ENCODE peak calls at places on chromosomes 11 and 22, in seven cellular contexts. A is left colon; R is non-pigmented ciliary epithelial cell; N is effector memory CD4-positive, alpha-beta T cell; T is G401; M is activated CD4-positive, alpha-beta T cell treated with anti-CD3 and anti-CD28 coated beads, Interleukin-2, amount 10 ng/mL, durations not matched to agents 7 days and 5 days; P is activated CD4-positive, alpha-beta memory T cell treated with anti-CD3 and anti-CD28 coated beads, Interleukin-2, amount 10 ng/mL, durations not matched to agents 7 days and 5 days. J is an unnamed sample.

GRCh38 chr11:119479685-119480275 is 56.8 kb upstream of the THY1 start:
- DNase-seq in M (no peak), N (no peak), R (no peak), A (no peak), P (peak), T (no peak), J (no peak)

GRCh38 chr11:63534895-63535461 is 1.6 kb upstream of the PLAAT4 start:
- DNase-seq in N (no peak), A (no peak), M (peak), P (peak), T (no peak), R (no peak), J (no peak)

GRCh38 chr11:57764527-57764926 is 2.9 kb downstream of the CTNND1 start:
- DNase-seq in A (no peak), R (no peak), P (no peak), T (no peak), N (no peak), M (no peak), J (no peak)

GRCh38 chr11:109739374-109739773 is 317.4 kb downstream of the C11orf87 start:
- DNase-seq in M (no peak), N (no peak), T (no peak), A (no peak), P (no peak), R (no peak), J (no peak)

GRCh38 chr22:39449708-39450107 is 7.1 kb upstream of the MGAT3 start:
- DNase-seq in A (no peak), P (no peak), T (no peak), M (no peak), N (no peak), R (no peak), J (no peak)

GRCh38 chr11:120108154-120108784 is 29.6 kb downstream of the TRIM29 start:
- DNase-seq in M (peak), A (no peak), P (peak), T (peak), N (no peak), R (no peak), J (peak)

GRCh38 chr11:79259800-79260199 is 181.0 kb downstream of the TENM4 start:
- DNase-seq in N (no peak), T (no peak), R (no peak), A (no peak), P (no peak), M (no peak), J (no peak)

GRCh38 chr11:62012451-62013265 is 45.2 kb upstream of the FTH1 start:
- DNase-seq in M (no peak), P (no peak), N (no peak), A (no peak), T (no peak), R (no peak), J (no peak)

GRCh38 chr11:12140186-12140938 is 30.0 kb downstream of the MICAL2 start:
- DNase-seq in P (no peak), N (no peak), T (no peak), M (no peak), A (peak), R (no peak), J (no peak)

GRCh38 chr11:9808943-9809342 is 145.1 kb downstream of the SWAP70 start:
- DNase-seq in T (no peak), M (no peak), N (no peak), A (no peak), R (no peak), P (no peak), J (no peak)

GRCh38 chr11:64132388-64132771 is 33.5 kb downstream of the MACROD1 start:
- DNase-seq in A (no peak), P (no peak), R (no peak), T (peak), M (no peak), N (no peak), J (no peak)

GRCh38 chr22:30864441-30865420 is 103.8 kb downstream of the MORC2 start:
- DNase-seq in T (no peak), R (no peak), N (no peak), M (no peak), A (peak), P (no peak), J (no peak)

GRCh38 chr11:33734441-33735165 is 1.6 kb downstream of the CD59 start:
- DNase-seq in M (no peak), N (no peak), P (no peak), T (peak), A (peak), R (no peak), J (no peak)

GRCh38 chr11:134361661-134362060 is 29.9 kb downstream of the GLB1L2 start:
- DNase-seq in M (no peak), R (no peak), A (no peak), P (no peak), N (no peak), T (no peak), J (no peak)

GRCh38 chr11:126137146-126137545 is 74.3 kb downstream of the RPUSD4 start:
- DNase-seq in T (no peak), P (no peak), N (no peak), R (no peak), A (no peak), M (no peak), J (no peak)

GRCh38 chr11:31110825-31111224 is 258.7 kb downstream of the DCDC1 start:
- DNase-seq in P (no peak), R (no peak), A (no peak), M (no peak), T (no peak), N (no peak), J (no peak)

GRCh38 chr11:105862736-105863367 is 159.2 kb downstream of the MSANTD4 start:
- DNase-seq in A (no peak), T (peak), R (peak), P (no peak), N (no peak), M (no peak), J (no peak)

GRCh38 chr11:61488651-61489291 is 19.8 kb upstream of the LRRC10B start:
- DNase-seq in T (no peak), P (no peak), M (no peak), A (peak), R (no peak), N (no peak), J (no peak)

GRCh38 chr11:22465620-22466019 is 127.4 kb downstream of the SLC17A6 start:
- DNase-seq in T (no peak), A (no peak), M (no peak), P (no peak), N (no peak), R (no peak), J (no peak)

GRCh38 chr11:57478971-57479663 is 18.8 kb downstream of the RTN4RL2 start:
- DNase-seq in A (no peak), R (no peak), T (no peak), N (no peak), P (no peak), M (no peak), J (no peak)

GRCh38 chr22:23684561-23685031 is 6.2 kb upstream of the RGL4 start:
- DNase-seq in R (no peak), P (no peak), A (no peak), T (peak), M (no peak), N (no peak), J (no peak)

GRCh38 chr11:4433852-4434251 is 15.2 kb upstream of the OR52K2 start:
- DNase-seq in A (no peak), T (no peak), P (no peak), R (no peak), N (no peak), M (no peak), J (no peak)

GRCh38 chr22:30272781-30273180 is 6.1 kb upstream of the OSM start:
- DNase-seq in N (no peak), M (no peak), R (no peak), P (no peak), T (no peak), A (no peak), J (no peak)

GRCh38 chr11:16969010-16970004 is 44.9 kb downstream of the PLEKHA7 start:
- DNase-seq in P (no peak), T (no peak), N (no peak), M (no peak), R (no peak), A (peak), J (no peak)

GRCh38 chr11:14414470-14415461 is 55.8 kb upstream of the RRAS2 start:
- DNase-seq in R (no peak), P (peak), T (no peak), A (no peak), N (peak), M (peak), J (no peak)

GRCh38 chr11:118076754-118077281 is at the start of gene TMPRSS4:
- DNase-seq in R (no peak), A (peak), P (no peak), N (no peak), T (no peak), M (no peak), J (no peak)

GRCh38 chr11:19628018-19628417 is 84.6 kb upstream of the NAV2 start:
- DNase-seq in A (peak), N (no peak), P (no peak), R (no peak), M (no peak), T (peak), J (no peak)

GRCh38 chr11:123408619-123409455 is 21.2 kb upstream of the GRAMD1B start:
- DNase-seq in M (no peak), R (no peak), P (no peak), T (no peak), A (no peak), N (no peak), J (no peak)

J was measured in T-helper 2 cell.